ENCODE peak calls at places on chromosomes 6 and 20, in nine cellular contexts. Q is GM19239; X is activated CD4-positive, alpha-beta T cell treated with anti-CD3 and anti-CD28 coated beads, Interleukin-2, amount 50 U/mL, for 48 hours; M is nucleus accumbens; B is T-helper 9 cell; R is EL; C is vagina; T is SK-N-DZ; Y is RWPE1. S is an unnamed sample.

GRCh38 chr6:103000686-103001085 is 1607.2 kb downstream of the GRIK2 start:
- DNase-seq in R (peak; percentile 3), M (no peak), Y (no peak), Q (no peak), X (no peak), T (no peak), B (no peak), C (no peak), S (no peak)

GRCh38 chr6:74519172-74519571 is 686.7 kb downstream of the COL12A1 start:
- DNase-seq in T (no peak), X (no peak), Q (no peak), R (peak; percentile 39), Y (peak; percentile 10), B (no peak), C (no peak), M (no peak), S (no peak)

GRCh38 chr6:43950206-43950605 is 177.0 kb downstream of the MRPL14 start:
- DNase-seq in Q (no peak), M (no peak), Y (no peak), B (no peak), C (peak; percentile 74), R (no peak), T (no peak), X (no peak), S (no peak)

GRCh38 chr6:131173680-131174079 is 38.4 kb downstream of the AKAP7 start:
- DNase-seq in Q (no peak), M (no peak), X (no peak), Y (no peak), B (no peak), T (no peak), C (no peak), R (peak; percentile 12), S (no peak)

GRCh38 chr20:3707508-3707899 is 4.9 kb downstream of the SIGLEC1 start:
- DNase-seq in C (no peak), Q (no peak), X (no peak), M (no peak), R (no peak), T (no peak), B (no peak), Y (no peak), S (no peak)

GRCh38 chr6:41306187-41306854 is 19.8 kb upstream of the TREM1 start:
- DNase-seq in B (peak; percentile 27), T (peak; percentile 53), C (no peak), R (peak; percentile 41), Y (peak; percentile 67), Q (no peak), M (no peak), X (peak; percentile 47), S (peak; percentile 17)

GRCh38 chr6:1554881-1555569 is 54.7 kb upstream of the FOXC1 start:
- DNase-seq in Y (peak; percentile 85), B (peak; percentile 63), T (no peak), X (peak; percentile 69), M (peak; percentile 72), Q (peak; percentile 36), R (peak; percentile 77), C (no peak), S (no peak)

GRCh38 chr6:97160280-97160679 is 122.7 kb downstream of the MMS22L start:
- DNase-seq in R (peak; percentile 4), C (no peak), Y (no peak), M (no peak), X (no peak), Q (no peak), B (no peak), T (no peak), S (no peak)

GRCh38 chr20:14441201-14441600 is 103.8 kb upstream of the FLRT3 start:
- DNase-seq in B (no peak), C (no peak), Q (no peak), R (peak; percentile 23), M (no peak), Y (no peak), T (no peak), X (no peak), S (no peak)

S was measured in NK-92 treated with Interleukin-12 subunit alpha and Interleukin-12 subunit beta, amount 100 ng/mL, for 24 hours.